ENCODE peak calls at places on chromosomes 4 and X, in eight cellular contexts. D, S, U, J, O, Y, N and Z are unnamed samples.

GRCh38 chr4:148216866-148217814 is 225.1 kb downstream of the NR3C2 start:
- DNase-seq in D (no peak), S (no peak), U (no peak), J (no peak), O (no peak), Y (no peak), N (peak), Z (no peak)

GRCh38 chrX:119539872-119540271 is 25.3 kb downstream of the STEEP1 start:
- DNase-seq in D (no peak), S (no peak), U (no peak), J (no peak), O (no peak), Y (no peak), N (no peak), Z (no peak)

GRCh38 chr4:54439831-54440243 is 210.7 kb downstream of the PDGFRA start:
- DNase-seq in D (no peak), S (no peak), U (no peak), J (peak), O (no peak), Y (peak), N (no peak), Z (peak)

GRCh38 chr4:125101706-125102105 is 213.0 kb upstream of the FAT4 start:
- DNase-seq in D (no peak), S (no peak), U (no peak), J (no peak), O (peak), Y (no peak), N (no peak), Z (no peak)

GRCh38 chrX:10612215-10612614 is 8.2 kb downstream of the MID1 start:
- DNase-seq in D (no peak), S (no peak), U (no peak), J (no peak), O (no peak), Y (no peak), N (no peak), Z (no peak)

GRCh38 chrX:45186643-45187026 is 14.0 kb downstream of the DIPK2B start:
- DNase-seq in D (no peak), S (no peak), U (no peak), J (no peak), O (no peak), Y (no peak), N (no peak), Z (no peak)

GRCh38 chr4:2042207-2042946 is 16.8 kb upstream of the NAT8L start:
- DNase-seq in D (no peak), S (no peak), U (peak), J (no peak), O (no peak), Y (peak), N (no peak), Z (no peak)

GRCh38 chr4:77801260-77801608 is 17.9 kb downstream of the CNOT6L start:
- DNase-seq in D (no peak), S (no peak), U (no peak), J (no peak), O (no peak), Y (no peak), N (no peak), Z (no peak)

GRCh38 chr4:73867783-73868182 is 1.4 kb upstream of the CXCL1 start:
- DNase-seq in D (no peak), S (no peak), U (no peak), J (no peak), O (peak), Y (no peak), N (no peak), Z (no peak)

GRCh38 chrX:19616959-19617358 is 101.7 kb upstream of the MAP3K15 start:
- DNase-seq in D (no peak), S (peak), U (no peak), J (no peak), O (no peak), Y (no peak), N (no peak), Z (no peak)

GRCh38 chr4:158121203-158121586 is 51.6 kb downstream of the GASK1B start:
- DNase-seq in D (no peak), S (peak), U (no peak), J (no peak), O (peak), Y (peak), N (no peak), Z (no peak)

GRCh38 chr4:120850048-120850599 is 72.4 kb downstream of the PRDM5 start:
- DNase-seq in D (no peak), S (peak), U (no peak), J (no peak), O (no peak), Y (no peak), N (no peak), Z (no peak)